ENCODE peak calls at places on chromosomes 6 and 20, in nine cellular contexts. One of them, this sample, is unnamed.
A peak's percentile ranks its signal among the peaks of the same experiment; 100 is the strongest.

GRCh38 chr6:14720411-14721102 is 525.3 kb upstream of the JARID2 start:
- DNase-seq in sigmoid colon: no peak
- DNase-seq in stimulated activated CD4-positive, alpha-beta T cell treated with anti-CD3 and anti-CD28 coated beads, Interleukin-4, amount 100 ng/mL, for 1 hour: no peak
- DNase-seq in GM13977: no peak
- DNase-seq in Calu3: no peak
- DNase-seq in kidney tubule cell: no peak
- DNase-seq in naive thymus-derived CD8-positive, alpha-beta T cell: no peak
- DNase-seq in pancreas: no peak
- DNase-seq in DMS 273 treated with DMSO at 0.1 percent for 48 hours: no peak
- DNase-seq in this sample: no peak

GRCh38 chr20:48772183-48772976 is 55.4 kb downstream of the PREX1 start:
- DNase-seq in sigmoid colon: peak; percentile 78
- DNase-seq in stimulated activated CD4-positive, alpha-beta T cell treated with anti-CD3 and anti-CD28 coated beads, Interleukin-4, amount 100 ng/mL, for 1 hour: no peak
- DNase-seq in GM13977: no peak
- DNase-seq in Calu3: no peak
- DNase-seq in kidney tubule cell: no peak
- DNase-seq in naive thymus-derived CD8-positive, alpha-beta T cell: no peak
- DNase-seq in pancreas: no peak
- DNase-seq in DMS 273 treated with DMSO at 0.1 percent for 48 hours: no peak
- DNase-seq in this sample: no peak

GRCh38 chr6:36623547-36624459 is 29.6 kb downstream of the SRSF3 start:
- DNase-seq in sigmoid colon: peak; percentile 95
- DNase-seq in stimulated activated CD4-positive, alpha-beta T cell treated with anti-CD3 and anti-CD28 coated beads, Interleukin-4, amount 100 ng/mL, for 1 hour: peak; percentile 74
- DNase-seq in GM13977: peak; percentile 80
- DNase-seq in Calu3: peak; percentile 92
- DNase-seq in kidney tubule cell: peak; percentile 86
- DNase-seq in naive thymus-derived CD8-positive, alpha-beta T cell: peak; percentile 54
- DNase-seq in pancreas: peak; percentile 80
- DNase-seq in DMS 273 treated with DMSO at 0.1 percent for 48 hours: peak; percentile 32
- DNase-seq in this sample: no peak

GRCh38 chr6:148874698-148875293 is 128.0 kb downstream of the UST start:
- DNase-seq in sigmoid colon: no peak
- DNase-seq in stimulated activated CD4-positive, alpha-beta T cell treated with anti-CD3 and anti-CD28 coated beads, Interleukin-4, amount 100 ng/mL, for 1 hour: no peak
- DNase-seq in GM13977: no peak
- DNase-seq in Calu3: no peak
- DNase-seq in kidney tubule cell: peak; percentile 52
- DNase-seq in naive thymus-derived CD8-positive, alpha-beta T cell: no peak
- DNase-seq in pancreas: no peak
- DNase-seq in DMS 273 treated with DMSO at 0.1 percent for 48 hours: peak; percentile 34
- DNase-seq in this sample: no peak

GRCh38 chr20:17460119-17460518 is 71.1 kb downstream of the BFSP1 start:
- DNase-seq in sigmoid colon: no peak
- DNase-seq in stimulated activated CD4-positive, alpha-beta T cell treated with anti-CD3 and anti-CD28 coated beads, Interleukin-4, amount 100 ng/mL, for 1 hour: no peak
- DNase-seq in GM13977: no peak
- DNase-seq in Calu3: no peak
- DNase-seq in kidney tubule cell: no peak
- DNase-seq in naive thymus-derived CD8-positive, alpha-beta T cell: no peak
- DNase-seq in pancreas: no peak
- DNase-seq in DMS 273 treated with DMSO at 0.1 percent for 48 hours: no peak
- DNase-seq in this sample: no peak

GRCh38 chr6:150129616-150130505 is 13.0 kb upstream of the PPP1R14C start:
- DNase-seq in sigmoid colon: no peak
- DNase-seq in stimulated activated CD4-positive, alpha-beta T cell treated with anti-CD3 and anti-CD28 coated beads, Interleukin-4, amount 100 ng/mL, for 1 hour: no peak
- DNase-seq in GM13977: no peak
- DNase-seq in Calu3: no peak
- DNase-seq in kidney tubule cell: no peak
- DNase-seq in naive thymus-derived CD8-positive, alpha-beta T cell: no peak
- DNase-seq in pancreas: no peak
- DNase-seq in DMS 273 treated with DMSO at 0.1 percent for 48 hours: no peak
- DNase-seq in this sample: no peak

GRCh38 chr20:50636601-50637539 is 54.5 kb downstream of the RIPOR3 start:
- DNase-seq in sigmoid colon: no peak
- DNase-seq in stimulated activated CD4-positive, alpha-beta T cell treated with anti-CD3 and anti-CD28 coated beads, Interleukin-4, amount 100 ng/mL, for 1 hour: no peak
- DNase-seq in GM13977: no peak
- DNase-seq in Calu3: no peak
- DNase-seq in kidney tubule cell: peak; percentile 36
- DNase-seq in naive thymus-derived CD8-positive, alpha-beta T cell: no peak
- DNase-seq in pancreas: no peak
- DNase-seq in DMS 273 treated with DMSO at 0.1 percent for 48 hours: no peak
- DNase-seq in this sample: no peak

GRCh38 chr6:157106487-157106886 is 216.8 kb downstream of the TMEM242 start:
- DNase-seq in sigmoid colon: no peak
- DNase-seq in stimulated activated CD4-positive, alpha-beta T cell treated with anti-CD3 and anti-CD28 coated beads, Interleukin-4, amount 100 ng/mL, for 1 hour: no peak
- DNase-seq in GM13977: no peak
- DNase-seq in Calu3: peak; percentile 29
- DNase-seq in kidney tubule cell: peak; percentile 84
- DNase-seq in naive thymus-derived CD8-positive, alpha-beta T cell: no peak
- DNase-seq in pancreas: no peak
- DNase-seq in DMS 273 treated with DMSO at 0.1 percent for 48 hours: no peak
- DNase-seq in this sample: no peak

GRCh38 chr6:28335040-28335563 is 846 bp downstream of the ZSCAN31 start:
- DNase-seq in sigmoid colon: no peak
- DNase-seq in stimulated activated CD4-positive, alpha-beta T cell treated with anti-CD3 and anti-CD28 coated beads, Interleukin-4, amount 100 ng/mL, for 1 hour: no peak
- DNase-seq in GM13977: no peak
- DNase-seq in Calu3: no peak
- DNase-seq in kidney tubule cell: no peak
- DNase-seq in naive thymus-derived CD8-positive, alpha-beta T cell: no peak
- DNase-seq in pancreas: no peak
- DNase-seq in DMS 273 treated with DMSO at 0.1 percent for 48 hours: no peak
- DNase-seq in this sample: no peak

GRCh38 chr6:38262041-38262440 is 377.7 kb downstream of the BTBD9 start:
- DNase-seq in sigmoid colon: no peak
- DNase-seq in stimulated activated CD4-positive, alpha-beta T cell treated with anti-CD3 and anti-CD28 coated beads, Interleukin-4, amount 100 ng/mL, for 1 hour: no peak
- DNase-seq in GM13977: no peak
- DNase-seq in Calu3: no peak
- DNase-seq in kidney tubule cell: peak; percentile 89
- DNase-seq in naive thymus-derived CD8-positive, alpha-beta T cell: no peak
- DNase-seq in pancreas: no peak
- DNase-seq in DMS 273 treated with DMSO at 0.1 percent for 48 hours: no peak
- DNase-seq in this sample: peak; percentile 91

GRCh38 chr20:10603971-10604864 is 69.6 kb downstream of the JAG1 start:
- DNase-seq in sigmoid colon: peak; percentile 87
- DNase-seq in stimulated activated CD4-positive, alpha-beta T cell treated with anti-CD3 and anti-CD28 coated beads, Interleukin-4, amount 100 ng/mL, for 1 hour: no peak
- DNase-seq in GM13977: no peak
- DNase-seq in Calu3: peak; percentile 23
- DNase-seq in kidney tubule cell: peak; percentile 71
- DNase-seq in naive thymus-derived CD8-positive, alpha-beta T cell: no peak
- DNase-seq in pancreas: no peak
- DNase-seq in DMS 273 treated with DMSO at 0.1 percent for 48 hours: no peak
- DNase-seq in this sample: no peak

GRCh38 chr20:37242503-37242902 is 19.1 kb downstream of the GHRH start:
- DNase-seq in sigmoid colon: peak; percentile 14
- DNase-seq in stimulated activated CD4-positive, alpha-beta T cell treated with anti-CD3 and anti-CD28 coated beads, Interleukin-4, amount 100 ng/mL, for 1 hour: no peak
- DNase-seq in GM13977: no peak
- DNase-seq in Calu3: no peak
- DNase-seq in kidney tubule cell: no peak
- DNase-seq in naive thymus-derived CD8-positive, alpha-beta T cell: no peak
- DNase-seq in pancreas: no peak
- DNase-seq in DMS 273 treated with DMSO at 0.1 percent for 48 hours: no peak
- DNase-seq in this sample: no peak

GRCh38 chr6:10719386-10720228 is 3.3 kb upstream of the TMEM14C start:
- DNase-seq in sigmoid colon: no peak
- DNase-seq in stimulated activated CD4-positive, alpha-beta T cell treated with anti-CD3 and anti-CD28 coated beads, Interleukin-4, amount 100 ng/mL, for 1 hour: peak; percentile 24
- DNase-seq in GM13977: no peak
- DNase-seq in Calu3: no peak
- DNase-seq in kidney tubule cell: peak; percentile 27
- DNase-seq in naive thymus-derived CD8-positive, alpha-beta T cell: peak; percentile 25
- DNase-seq in pancreas: no peak
- DNase-seq in DMS 273 treated with DMSO at 0.1 percent for 48 hours: no peak
- DNase-seq in this sample: no peak

GRCh38 chr6:72954736-72955135 is 270.6 kb downstream of the KHDC1L start:
- DNase-seq in sigmoid colon: no peak
- DNase-seq in stimulated activated CD4-positive, alpha-beta T cell treated with anti-CD3 and anti-CD28 coated beads, Interleukin-4, amount 100 ng/mL, for 1 hour: no peak
- DNase-seq in GM13977: no peak
- DNase-seq in Calu3: no peak
- DNase-seq in kidney tubule cell: no peak
- DNase-seq in naive thymus-derived CD8-positive, alpha-beta T cell: no peak
- DNase-seq in pancreas: no peak
- DNase-seq in DMS 273 treated with DMSO at 0.1 percent for 48 hours: no peak
- DNase-seq in this sample: no peak

GRCh38 chr6:7513534-7513933 is 27.9 kb upstream of the DSP start:
- DNase-seq in sigmoid colon: no peak
- DNase-seq in stimulated activated CD4-positive, alpha-beta T cell treated with anti-CD3 and anti-CD28 coated beads, Interleukin-4, amount 100 ng/mL, for 1 hour: no peak
- DNase-seq in GM13977: no peak
- DNase-seq in Calu3: no peak
- DNase-seq in kidney tubule cell: no peak
- DNase-seq in naive thymus-derived CD8-positive, alpha-beta T cell: no peak
- DNase-seq in pancreas: no peak
- DNase-seq in DMS 273 treated with DMSO at 0.1 percent for 48 hours: no peak
- DNase-seq in this sample: no peak